ENCODE peak calls at places on chromosomes 1 and 21, in six cellular contexts. V is skeletal muscle cell, L is globus pallidus, O is Daoy, P is amniotic stem cell, A is left ventricle myocardium superior. E is an unnamed sample.

GRCh38 chr1:224696891-224697765 is 81.0 kb downstream of the CNIH3 start:
- DNase-seq in V (peak; percentile 34), L (no peak), O (peak; percentile 72), P (no peak), A (no peak), E (no peak)

GRCh38 chr1:51147394-51147793 is 45.4 kb downstream of the C1orf185 start:
- DNase-seq in V (no peak), L (no peak), O (no peak), P (no peak), A (no peak), E (no peak)

GRCh38 chr1:97820470-97821188 is 100.2 kb downstream of the DPYD start:
- DNase-seq in V (no peak), L (no peak), O (no peak), P (no peak), A (no peak), E (no peak)

GRCh38 chr21:35581640-35582039 is 478.7 kb downstream of the SETD4 start:
- DNase-seq in V (no peak), L (peak; percentile 21), O (no peak), P (no peak), A (no peak), E (no peak)

GRCh38 chr1:184801503-184801902 is 46.8 kb upstream of the EDEM3 start:
- DNase-seq in V (peak; percentile 62), L (no peak), O (no peak), P (no peak), A (no peak), E (no peak)

GRCh38 chr1:28783363-28783762 is 28.6 kb upstream of the OPRD1 start:
- DNase-seq in V (no peak), L (no peak), O (no peak), P (no peak), A (no peak), E (no peak)

GRCh38 chr1:157050836-157051235 is 5.3 kb upstream of the ARHGEF11 start:
- DNase-seq in V (no peak), L (no peak), O (no peak), P (no peak), A (no peak), E (no peak)

GRCh38 chr1:156060937-156061636 is at the start of gene RAB25:
- DNase-seq in V (no peak), L (no peak), O (no peak), P (no peak), A (no peak), E (no peak)

GRCh38 chr1:235712812-235713211 is 63.2 kb upstream of the GNG4 start:
- DNase-seq in V (no peak), L (no peak), O (no peak), P (no peak), A (no peak), E (no peak)

GRCh38 chr21:34935868-34936267 is 113.2 kb downstream of the RUNX1 start:
- DNase-seq in V (no peak), L (no peak), O (peak; percentile 41), P (no peak), A (no peak), E (no peak)

GRCh38 chr1:15866696-15867687 is 19.5 kb downstream of the SPEN start:
- DNase-seq in V (no peak), L (no peak), O (no peak), P (no peak), A (no peak), E (no peak)

GRCh38 chr1:203464226-203464625 is 11.4 kb upstream of the PRELP start:
- DNase-seq in V (no peak), L (no peak), O (no peak), P (no peak), A (peak; percentile 52), E (no peak)

GRCh38 chr1:67257173-67257535 is 50.5 kb upstream of the IL12RB2 start:
- DNase-seq in V (no peak), L (no peak), O (no peak), P (no peak), A (no peak), E (no peak)

GRCh38 chr1:224617410-224618361 is 1.6 kb downstream of the CNIH3 start:
- DNase-seq in V (no peak), L (no peak), O (no peak), P (no peak), A (no peak), E (no peak)

GRCh38 chr1:205369621-205370230 is 13.0 kb upstream of the KLHDC8A start:
- DNase-seq in V (no peak), L (no peak), O (no peak), P (no peak), A (no peak), E (no peak)

GRCh38 chr1:234782821-234783220 is 172.8 kb upstream of the IRF2BP2 start:
- DNase-seq in V (no peak), L (no peak), O (no peak), P (no peak), A (no peak), E (no peak)

GRCh38 chr1:167059045-167059728 is 31.0 kb downstream of the GPA33 start:
- DNase-seq in V (no peak), L (peak; percentile 52), O (peak; percentile 72), P (peak; percentile 20), A (peak; percentile 80), E (peak; percentile 66)